ENCODE peak calls at places on chromosomes 5 and 9, in nine cellular contexts. N, Q, Z, J, F, G, P, O and V are unnamed samples.

GRCh38 chr9:135474915-135475314 is 4.7 kb upstream of the PPP1R26 start:
- DNase-seq in N (no peak), J (peak; percentile 62), Q (peak; percentile 41), F (no peak), G (peak; percentile 38), O (no peak), P (no peak), Z (peak; percentile 23), V (no peak)

GRCh38 chr5:154166901-154167791 is 23.4 kb upstream of the GALNT10 start:
- DNase-seq in F (no peak), P (no peak), N (peak; percentile 41), O (no peak), Z (no peak), J (no peak), Q (no peak), G (peak; percentile 37), V (peak; percentile 90)

GRCh38 chr5:68215888-68216736 is 556 bp downstream of the PIK3R1 start:
- DNase-seq in J (peak; percentile 70), Z (no peak), O (no peak), G (peak; percentile 34), P (peak; percentile 20), Q (peak; percentile 52), N (peak; percentile 57), F (no peak), V (no peak)

GRCh38 chr9:120482424-120483186 is 97.4 kb downstream of the CDK5RAP2 start:
- DNase-seq in Z (no peak), Q (no peak), P (no peak), O (no peak), J (no peak), F (no peak), G (no peak), N (no peak), V (no peak)

GRCh38 chr5:178730940-178731265 is 444 bp upstream of the ZNF354A start:
- DNase-seq in O (no peak), Q (no peak), J (no peak), F (no peak), N (no peak), Z (no peak), G (no peak), P (no peak), V (no peak)

GRCh38 chr5:32984851-32985250 is 273.7 kb downstream of the NPR3 start:
- DNase-seq in O (no peak), Q (no peak), N (no peak), Z (peak; percentile 18), G (no peak), P (no peak), J (no peak), F (no peak), V (no peak)

GRCh38 chr5:121384359-121384758 is 467.3 kb upstream of the FTMT start:
- DNase-seq in N (no peak), Q (no peak), J (no peak), O (no peak), P (no peak), F (no peak), Z (no peak), G (no peak), V (no peak)

GRCh38 chr5:102866315-102866693 is 111.2 kb downstream of the PAM start:
- DNase-seq in N (peak; percentile 18), Q (no peak), G (no peak), P (no peak), F (no peak), Z (peak; percentile 54), O (no peak), J (no peak), V (no peak)

GRCh38 chr5:68139601-68140441 is 75.7 kb upstream of the PIK3R1 start:
- DNase-seq in F (no peak), Q (no peak), G (no peak), J (no peak), Z (no peak), P (no peak), O (no peak), N (peak; percentile 88), V (no peak)

GRCh38 chr5:1644810-1645571 is 121.2 kb upstream of the LPCAT1 start:
- DNase-seq in F (peak; percentile 84), J (peak; percentile 87), N (peak; percentile 73), P (peak; percentile 69), Q (peak; percentile 90), O (peak; percentile 86), G (peak; percentile 74), Z (peak; percentile 88), V (peak; percentile 38)

GRCh38 chr5:103057208-103058130 is 62.5 kb downstream of the GIN1 start:
- DNase-seq in G (no peak), O (no peak), Z (no peak), P (no peak), N (no peak), J (peak; percentile 60), F (no peak), Q (no peak), V (no peak)

GRCh38 chr9:35867538-35867937 is 2.7 kb downstream of the OR13J1 start:
- DNase-seq in Z (no peak), N (no peak), J (no peak), Q (no peak), G (no peak), P (no peak), O (no peak), F (no peak), V (no peak)

GRCh38 chr5:135174315-135175096 is 140.5 kb upstream of the PITX1 start:
- DNase-seq in F (no peak), N (no peak), O (no peak), J (peak; percentile 28), P (no peak), G (no peak), Q (no peak), Z (no peak), V (no peak)

GRCh38 chr9:135705376-135705775 is 3.4 kb downstream of the KCNT1 start:
- DNase-seq in P (no peak), N (peak; percentile 16), J (no peak), G (no peak), F (no peak), O (peak; percentile 51), Q (no peak), Z (no peak), V (no peak)

GRCh38 chr5:132103380-132103951 is 29.9 kb downstream of the CSF2 start:
- DNase-seq in N (no peak), P (peak; percentile 53), Z (peak; percentile 90), O (peak; percentile 33), Q (peak; percentile 50), J (peak; percentile 96), F (peak; percentile 95), G (no peak), V (no peak)

GRCh38 chr5:171386006-171386671 is 1.5 kb upstream of the NPM1 start:
- DNase-seq in F (no peak), P (no peak), Q (no peak), G (no peak), O (no peak), N (no peak), Z (no peak), J (no peak), V (no peak)

GRCh38 chr9:127970401-127971313 is 10.1 kb downstream of the EEIG1 start:
- DNase-seq in N (peak; percentile 1), F (no peak), J (no peak), G (peak; percentile 61), Q (peak; percentile 90), Z (no peak), O (no peak), P (peak; percentile 60), V (no peak)

GRCh38 chr9:124337562-124337961 is 77.7 kb downstream of the PSMB7 start:
- DNase-seq in O (no peak), P (no peak), G (no peak), Q (no peak), J (no peak), F (no peak), N (no peak), Z (no peak), V (no peak)

GRCh38 chr5:120413706-120414105 is 50.4 kb upstream of the PRR16 start:
- DNase-seq in G (no peak), F (no peak), N (no peak), O (no peak), J (peak; percentile 37), Q (no peak), P (no peak), Z (no peak), V (no peak)